ENCODE peak calls at places on chromosomes 6 and 20, in five cellular contexts. M, P, K, L and U are unnamed samples.

GRCh38 chr6:169251822-169252804 is 1.5 kb downstream of the THBS2 start:
- DNase-seq in M (no peak), P (no peak), K (no peak), L (no peak), U (no peak)

GRCh38 chr6:86682297-86682696 is 255.0 kb upstream of the HTR1E start:
- DNase-seq in M (no peak), P (no peak), K (no peak), L (no peak), U (no peak)

GRCh38 chr6:169386431-169387057 is 132.9 kb upstream of the THBS2 start:
- DNase-seq in M (no peak), P (no peak), K (no peak), L (no peak), U (no peak)

GRCh38 chr6:47648031-47648430 is 50.3 kb upstream of the ADGRF4 start:
- DNase-seq in M (no peak), P (no peak), K (no peak), L (no peak), U (no peak)

GRCh38 chr6:170276369-170277057 is 14.4 kb downstream of the DLL1 start:
- DNase-seq in M (no peak), P (no peak), K (no peak), L (no peak), U (no peak)

GRCh38 chr6:99603421-99604160 is 3.0 kb upstream of the PRDM13 start:
- DNase-seq in M (no peak), P (no peak), K (no peak), L (no peak), U (no peak)

GRCh38 chr6:80605165-80605989 is 498.9 kb downstream of the BCKDHB start:
- DNase-seq in M (no peak), P (peak), K (no peak), L (no peak), U (no peak)

GRCh38 chr20:9141070-9141469 is 72.2 kb downstream of the PLCB4 start:
- DNase-seq in M (no peak), P (no peak), K (no peak), L (no peak), U (no peak)

GRCh38 chr6:91720323-91720722 is 1133.5 kb upstream of the MAP3K7 start:
- DNase-seq in M (no peak), P (no peak), K (no peak), L (no peak), U (no peak)

GRCh38 chr6:30200551-30201281 is 12.5 kb downstream of the TRIM26 start:
- DNase-seq in M (no peak), P (no peak), K (no peak), L (peak), U (no peak)

GRCh38 chr20:11207749-11208502 is 534.1 kb upstream of the JAG1 start:
- DNase-seq in M (no peak), P (peak), K (peak), L (no peak), U (no peak)

GRCh38 chr20:57622201-57622570 is 2.0 kb upstream of the ZBP1 start:
- DNase-seq in M (no peak), P (no peak), K (no peak), L (no peak), U (no peak)

GRCh38 chr20:4064118-4064962 is 49.0 kb upstream of the RNF24 start:
- DNase-seq in M (no peak), P (peak), K (no peak), L (peak), U (no peak)

GRCh38 chr20:54668271-54669053 is 193.1 kb downstream of the DOK5 start:
- DNase-seq in M (no peak), P (peak), K (no peak), L (no peak), U (no peak)

GRCh38 chr20:46051556-46052323 is 22.7 kb downstream of the SLC12A5 start:
- DNase-seq in M (no peak), P (peak), K (no peak), L (no peak), U (no peak)

GRCh38 chr20:1509237-1509636 is 18.0 kb upstream of the SIRPB2 start:
- DNase-seq in M (peak), P (peak), K (no peak), L (peak), U (no peak)

GRCh38 chr20:57547250-57547649 is 13.7 kb upstream of the PCK1 start:
- DNase-seq in M (no peak), P (no peak), K (no peak), L (no peak), U (no peak)

GRCh38 chr20:57230247-57230646 is 36.2 kb downstream of the BMP7 start:
- DNase-seq in M (no peak), P (no peak), K (no peak), L (no peak), U (no peak)

GRCh38 chr6:139943391-139943790 is 568.9 kb upstream of the CITED2 start:
- DNase-seq in M (no peak), P (peak), K (peak), L (no peak), U (no peak)

GRCh38 chr20:54984104-54984448 is 508.7 kb downstream of the DOK5 start:
- DNase-seq in M (no peak), P (no peak), K (no peak), L (no peak), U (no peak)

GRCh38 chr6:13710552-13711383 is 867 bp downstream of the RANBP9 start:
- DNase-seq in M (no peak), P (peak), K (no peak), L (no peak), U (peak)

GRCh38 chr6:128280960-128281359 is 239.4 kb downstream of the PTPRK start:
- DNase-seq in M (no peak), P (no peak), K (no peak), L (no peak), U (no peak)

GRCh38 chr6:34511923-34512737 is 44.0 kb downstream of the SPDEF start:
- DNase-seq in M (no peak), P (no peak), K (no peak), L (no peak), U (no peak)

GRCh38 chr20:62159835-62160234 is 16.3 kb downstream of the SS18L1 start:
- DNase-seq in M (no peak), P (peak), K (no peak), L (no peak), U (no peak)

GRCh38 chr6:37882724-37883413 is 63.3 kb downstream of the ZFAND3 start:
- DNase-seq in M (no peak), P (no peak), K (peak), L (no peak), U (no peak)

GRCh38 chr20:25148181-25148981 is 47.1 kb upstream of the ENTPD6 start:
- DNase-seq in M (peak), P (no peak), K (no peak), L (no peak), U (no peak)

GRCh38 chr20:59004763-59005522 is 2.1 kb downstream of the CTSZ start:
- DNase-seq in M (no peak), P (no peak), K (no peak), L (peak), U (no peak)

GRCh38 chr20:32577657-32578056 is 7.5 kb downstream of the NOL4L start:
- DNase-seq in M (no peak), P (no peak), K (no peak), L (no peak), U (no peak)

GRCh38 chr6:132190815-132191175 is 210.5 kb downstream of the MOXD1 start:
- DNase-seq in M (no peak), P (peak), K (no peak), L (no peak), U (no peak)

GRCh38 chr6:36616888-36617521 is 22.8 kb downstream of the SRSF3 start:
- DNase-seq in M (no peak), P (peak), K (no peak), L (peak), U (no peak)

GRCh38 chr20:10661261-10661660 is 12.5 kb downstream of the JAG1 start:
- DNase-seq in M (no peak), P (no peak), K (no peak), L (no peak), U (no peak)

GRCh38 chr6:167736486-167737204 is 90.1 kb upstream of the AFDN start:
- DNase-seq in M (no peak), P (no peak), K (no peak), L (no peak), U (no peak)